ENCODE peak calls at places on chromosomes 11 and 22, in five cellular contexts. T, D, H, A and I are unnamed samples.

GRCh38 chr11:112024178-112024777 is 930 bp upstream of the DLAT start:
- DNase-seq in H (no peak), T (no peak), D (no peak), A (peak), I (no peak)

GRCh38 chr11:44964526-44965209 is 14.0 kb upstream of the TP53I11 start:
- DNase-seq in H (no peak), D (peak), A (no peak), T (no peak), I (peak)

GRCh38 chr11:15073361-15074205 is at the start of gene CALCB:
- DNase-seq in T (peak), H (no peak), D (no peak), A (no peak), I (no peak)

GRCh38 chr22:41237707-41238569 is 2.8 kb downstream of the CHADL start:
- DNase-seq in A (peak), D (peak), H (peak), T (peak), I (no peak)

GRCh38 chr11:802693-803466 is 2.2 kb downstream of the PIDD1 start:
- DNase-seq in H (no peak), T (no peak), A (no peak), D (no peak), I (no peak)

GRCh38 chr11:111059726-111060125 is 185.8 kb upstream of the POU2AF2 start:
- DNase-seq in A (no peak), H (no peak), T (peak), D (no peak), I (no peak)

GRCh38 chr22:45640941-45641621 is 30.6 kb upstream of the ATXN10 start:
- DNase-seq in D (no peak), T (no peak), A (no peak), H (no peak), I (no peak)

GRCh38 chr11:24064309-24064903 is 432.4 kb upstream of the LUZP2 start:
- DNase-seq in H (no peak), D (no peak), T (peak), A (no peak), I (no peak)

GRCh38 chr22:46105494-46106278 is 44.6 kb upstream of the PPARA start:
- DNase-seq in H (no peak), D (no peak), T (peak), A (no peak), I (no peak)

GRCh38 chr11:14380947-14381555 is 22.1 kb upstream of the RRAS2 start:
- DNase-seq in A (peak), T (peak), H (no peak), D (peak), I (no peak)

GRCh38 chr11:120153221-120153620 is 15.3 kb upstream of the TRIM29 start:
- DNase-seq in A (no peak), H (no peak), D (no peak), T (no peak), I (no peak)

GRCh38 chr11:68371176-68372041 is 59.0 kb downstream of the LRP5 start:
- DNase-seq in A (peak), H (no peak), D (no peak), T (peak), I (no peak)

GRCh38 chr11:129814244-129814992 is 1.2 kb upstream of the TMEM45B start:
- DNase-seq in T (no peak), H (no peak), D (no peak), A (no peak), I (no peak)

GRCh38 chr22:32695451-32695891 is 106.0 kb upstream of the TIMP3 start:
- DNase-seq in D (no peak), T (peak), H (no peak), A (no peak), I (no peak)

GRCh38 chr11:1151366-1152315 is 6.1 kb upstream of the MUC5AC start:
- DNase-seq in D (no peak), A (no peak), T (peak), H (no peak), I (no peak)

GRCh38 chr11:126262216-126262615 is 6.5 kb downstream of the SRPRA start:
- DNase-seq in D (no peak), T (no peak), H (no peak), A (no peak), I (no peak)

GRCh38 chr11:85628771-85629341 is 463 bp downstream of the TMEM126B start:
- DNase-seq in A (peak), T (peak), H (no peak), D (no peak), I (no peak)

GRCh38 chr22:26276530-26277200 is 107.4 kb downstream of the SEZ6L start:
- DNase-seq in T (no peak), D (no peak), A (no peak), H (no peak), I (no peak)

GRCh38 chr22:43159484-43160178 is 8.3 kb downstream of the TSPO start:
- DNase-seq in D (no peak), H (no peak), T (peak), A (peak), I (no peak)

GRCh38 chr11:115965754-115966504 is 461.7 kb upstream of the CADM1 start:
- DNase-seq in T (no peak), H (no peak), D (peak), A (no peak), I (no peak)

GRCh38 chr11:38791346-38791961 is 2193.4 kb upstream of the RAG2 start:
- DNase-seq in D (peak), T (peak), H (no peak), A (peak), I (no peak)

GRCh38 chr11:8814209-8814922 is 96.6 kb upstream of the AKIP1 start:
- DNase-seq in H (no peak), T (peak), D (peak), A (no peak), I (no peak)

GRCh38 chr11:59336176-59336575 is 22.5 kb upstream of the OR5AN1 start:
- DNase-seq in H (no peak), T (no peak), D (no peak), A (no peak), I (no peak)

GRCh38 chr22:23754980-23755636 is 883 bp upstream of the VPREB3 start:
- DNase-seq in H (no peak), D (no peak), A (no peak), T (peak), I (no peak)

GRCh38 chr11:121964591-121964990 is 151.4 kb downstream of the BLID start:
- DNase-seq in H (no peak), D (no peak), A (no peak), T (peak), I (no peak)

GRCh38 chr22:42994276-42994916 is 20.6 kb downstream of the PACSIN2 start:
- DNase-seq in D (no peak), T (no peak), A (no peak), H (no peak), I (no peak)

GRCh38 chr11:10588904-10589303 is 20.4 kb upstream of the LYVE1 start:
- DNase-seq in A (no peak), D (no peak), H (no peak), T (no peak), I (no peak)